ENCODE peak calls at places on chromosome 1, in five cellular contexts. W is body of pancreas, E is small intestine, A is pancreas, K is fibroblast of lung. Z is an unnamed sample. For H3K4me1, the result is how much of the 10 kb centered on the place peaks cover.

GRCh38 chr1:8941906-8942305 is 3.8 kb upstream of the CA6 start:
- DNase-seq in A (no peak), K (peak), E (no peak), W (no peak), Z (no peak)

GRCh38 chr1:170583186-170583585 is 51.2 kb downstream of the GORAB start:
- DNase-seq in K (no peak), E (no peak), W (no peak), A (no peak), Z (no peak)

GRCh38 chr1:117754061-117754969 is 148.5 kb downstream of the TENT5C start:
- DNase-seq in W (peak), A (peak), E (peak), K (peak), Z (no peak)

GRCh38 chr1:10796029-10796944 is at the start of gene CASZ1:
- DNase-seq in W (peak), A (peak), E (peak), K (peak), Z (no peak)

GRCh38 chr1:237031480-237031879 is 10.5 kb upstream of the RYR2 start:
- DNase-seq in A (no peak), W (no peak), K (no peak), E (no peak), Z (peak)

GRCh38 chr1:38559180-38559874 is 300.2 kb downstream of the RRAGC start:
- DNase-seq in E (peak), K (no peak), A (peak), W (peak), Z (no peak)

GRCh38 chr1:82597620-82598019 is 796.9 kb downstream of the ADGRL2 start:
- DNase-seq in W (no peak), E (no peak), A (no peak), K (peak), Z (no peak)

GRCh38 chr1:99004270-99005141 is at the start of gene PLPPR5:
- DNase-seq in K (peak), W (peak), A (no peak), E (no peak), Z (no peak)

GRCh38 chr1:5509664-5510452 is 482.4 kb downstream of the NPHP4 start:
- DNase-seq in E (peak), A (peak), K (peak), W (peak), Z (no peak)

GRCh38 chr1:14778882-14779594 is 180.6 kb downstream of the KAZN start:
- DNase-seq in A (peak), K (peak), E (peak), W (peak), Z (no peak)

GRCh38 chr1:6271554-6271953 is 10.7 kb upstream of the GPR153 start:
- DNase-seq in E (peak), K (no peak), W (no peak), A (no peak), Z (no peak)

GRCh38 chr1:15617874-15618684 is 821 bp downstream of the DDI2 start:
- DNase-seq in E (peak), K (no peak), W (no peak), A (no peak), Z (no peak)

GRCh38 chr1:173545688-173546087 is 57.2 kb downstream of the SLC9C2 start:
- DNase-seq in W (no peak), A (no peak), E (no peak), K (no peak), Z (no peak)

GRCh38 chr1:205345761-205346160 is 11.0 kb downstream of the KLHDC8A start:
- DNase-seq in E (no peak), W (no peak), K (no peak), A (no peak), Z (no peak)

GRCh38 chr1:204321665-204322064 is 38.1 kb downstream of the PLEKHA6 start:
- DNase-seq in K (peak), E (no peak), A (no peak), W (no peak), Z (no peak)

GRCh38 chr1:27395441-27396195 is 3.2 kb downstream of the GPR3 start:
- DNase-seq in K (peak), A (peak), W (peak), E (peak), Z (no peak)

GRCh38 chr1:64268653-64269557 is 65.5 kb downstream of the UBE2U start:
- DNase-seq in E (peak), K (peak), A (peak), W (peak), Z (no peak)

GRCh38 chr1:35509558-35509957 is 47.6 kb downstream of the KIAA0319L start:
- DNase-seq in K (no peak), W (no peak), E (no peak), A (no peak), Z (no peak)

GRCh38 chr1:16075337-16076002 is 2.0 kb upstream of the FAM131C start:
- DNase-seq in K (peak), W (no peak), E (no peak), A (no peak), Z (no peak)

GRCh38 chr1:23930861-23931471 is 17.8 kb upstream of the CNR2 start:
- DNase-seq in A (no peak), E (no peak), W (no peak), K (peak), Z (no peak)

GRCh38 chr1:86502721-86503430 is 34.1 kb downstream of the CLCA1 start:
- DNase-seq in W (no peak), E (peak), A (no peak), K (no peak), Z (no peak)

GRCh38 chr1:196027127-196027526 is 581.1 kb downstream of the KCNT2 start:
- DNase-seq in W (no peak), A (no peak), E (no peak), K (no peak), Z (no peak)

GRCh38 chr1:241560511-241561187 is 28.5 kb downstream of the KMO start:
- DNase-seq in K (no peak), W (no peak), E (no peak), A (no peak), Z (no peak)

GRCh38 chr1:205470131-205470530 is 14.3 kb upstream of the BLACAT1 start:
- DNase-seq in K (no peak), W (no peak), E (peak), A (no peak), Z (no peak)

GRCh38 chr1:22609291-22609690 is 27.1 kb upstream of the C1QA start:
- DNase-seq in A (no peak), E (no peak), W (no peak), K (no peak), Z (no peak)

GRCh38 chr1:205700865-205701401 is 20.6 kb upstream of the SLC45A3 start:
- DNase-seq in E (no peak), W (no peak), K (no peak), A (no peak), Z (no peak)

GRCh38 chr1:165603810-165604209 is 27.2 kb upstream of the MGST3 start:
- DNase-seq in E (no peak), K (no peak), A (no peak), W (no peak), Z (no peak)

GRCh38 chr1:235901461-235901860 is 34.8 kb upstream of the LYST start:
- DNase-seq in K (peak), A (no peak), E (no peak), W (no peak), Z (no peak)

GRCh38 chr1:228314658-228315483 is 91.8 kb downstream of the TRIM11 start:
- DNase-seq in A (peak), K (no peak), W (no peak), E (no peak), Z (no peak)

GRCh38 chr1:82110366-82111254 is 309.9 kb downstream of the ADGRL2 start:
- DNase-seq in A (no peak), K (peak), W (no peak), E (no peak), Z (no peak)

GRCh38 chr1:26161408-26162219 is 2.7 kb downstream of the FAM110D start:
- DNase-seq in W (peak), K (peak), E (peak), A (peak), Z (no peak)

GRCh38 chr1:40793617-40794016 is 10.0 kb downstream of the KCNQ4 start:
- DNase-seq in K (no peak), A (no peak), E (no peak), W (no peak), Z (no peak)

GRCh38 chr1:171784779-171785178 is 3.3 kb downstream of the METTL13 start:
- DNase-seq in W (no peak), E (no peak), A (no peak), K (no peak), Z (no peak)

GRCh38 chr1:232529747-232530146 is 100.2 kb downstream of the SIPA1L2 start:
- DNase-seq in E (no peak), W (no peak), K (no peak), A (no peak), Z (no peak)

GRCh38 chr1:108208724-108209404 is 8.7 kb upstream of the SLC25A24 start:
- DNase-seq in W (no peak), A (no peak), K (no peak), E (no peak), Z (no peak)

GRCh38 chr1:25534389-25534788 is 9.0 kb upstream of the LDLRAP1 start:
- DNase-seq in A (no peak), W (no peak), K (no peak), E (no peak), Z (no peak)

GRCh38 chr1:193275773-193276172 is 89.4 kb upstream of the B3GALT2 start:
- DNase-seq in W (no peak), E (no peak), K (no peak), A (no peak), Z (no peak)

GRCh38 chr1:30757976-30758688 is 558 bp upstream of the LAPTM5 start:
- DNase-seq in A (no peak), K (no peak), E (no peak), W (no peak), Z (no peak)

GRCh38 chr1:30759718-30760281 is 2.2 kb upstream of the LAPTM5 start:
- DNase-seq in W (no peak), E (peak), K (no peak), A (no peak), Z (no peak)

GRCh38 chr1:30757196-30757949 is at the start of gene LAPTM5:
- DNase-seq in K (peak), W (peak), A (peak), E (no peak), Z (no peak)

GRCh38 chr1:30760596-30761311 is 3.2 kb upstream of the LAPTM5 start:
- DNase-seq in W (no peak), A (no peak), K (no peak), E (no peak), Z (no peak)

DNA sequence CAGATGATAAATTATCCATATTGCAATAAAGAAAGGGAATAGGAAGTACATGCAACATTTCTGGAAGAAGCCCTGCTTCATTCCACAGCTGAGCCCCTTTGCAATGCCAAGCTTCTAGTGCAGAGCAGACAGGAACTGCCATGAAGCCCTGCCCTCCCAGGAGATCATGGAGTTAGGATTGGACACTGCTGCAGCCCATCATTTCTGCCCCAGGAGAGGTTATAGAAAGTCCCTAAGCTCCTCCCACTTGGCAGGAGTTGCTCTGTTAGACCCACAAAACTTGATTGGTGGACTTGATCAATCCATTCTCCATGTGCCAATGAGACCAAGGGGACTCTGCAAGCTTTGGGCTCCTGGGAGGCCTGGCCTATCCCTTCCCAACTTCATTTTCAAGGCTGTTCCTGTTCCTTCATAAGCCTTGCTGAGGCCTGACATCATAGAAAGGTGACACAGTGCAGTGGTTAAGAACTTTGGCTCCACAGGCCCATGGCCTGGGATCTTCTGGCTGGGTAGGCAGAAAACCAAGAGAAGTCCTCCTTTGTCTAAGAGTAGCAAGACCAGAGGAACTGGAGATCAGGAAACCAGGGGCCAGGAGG is 1.3 kb upstream of the LAPTM5 start:
- DNase-seq in A (no peak), W (no peak), E (no peak), K (peak), Z (no peak)
- H3K4me1 ChIP-seq in A (under half), W (under half), E (under half), K (under half), Z (under half)

GRCh38 chr1:188127507-188127906 is 1298.8 kb downstream of the PLA2G4A start:
- DNase-seq in A (no peak), W (no peak), K (no peak), E (no peak), Z (no peak)
- H3K4me1 ChIP-seq in A (under half), W (under half), K (under half), E (under half), Z (under half)

DNA sequence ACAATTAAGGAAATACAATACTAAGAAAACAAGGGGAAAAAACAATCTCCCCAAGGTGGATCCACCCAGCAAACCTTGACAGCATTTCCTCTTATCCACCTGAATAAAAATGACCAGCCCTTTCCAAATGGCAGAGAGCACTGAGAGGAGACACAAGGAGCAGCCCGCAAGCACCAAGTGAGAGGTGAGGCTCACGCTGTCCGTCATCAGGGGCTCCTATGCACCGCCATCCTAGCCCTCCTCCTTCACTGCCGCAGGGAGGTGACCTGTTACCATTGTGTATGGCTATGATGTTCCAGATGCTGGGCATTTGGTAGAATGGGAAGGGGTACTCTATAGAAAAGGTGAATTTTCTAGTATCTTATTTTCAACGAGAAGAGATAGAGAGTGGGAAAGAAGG is 31.2 kb upstream of the IL20 start:
- DNase-seq in E (no peak), K (no peak), A (no peak), W (no peak), Z (peak)
- H3K4me1 ChIP-seq in E (under half), K (under half), A (under half), W (under half), Z (under half)

GRCh38 chr1:19480282-19480681 is 5.1 kb downstream of the CAPZB start:
- DNase-seq in K (no peak), A (no peak), E (no peak), W (no peak), Z (no peak)

GRCh38 chr1:19481826-19482398 is 3.4 kb downstream of the CAPZB start:
- DNase-seq in A (no peak), W (no peak), E (no peak), K (no peak), Z (no peak)

GRCh38 chr1:19478241-19478780 is 7.0 kb downstream of the CAPZB start:
- DNase-seq in W (no peak), A (no peak), E (no peak), K (no peak), Z (no peak)

GRCh38 chr1:19477284-19478240 is 7.8 kb downstream of the CAPZB start:
- DNase-seq in A (no peak), K (no peak), W (no peak), E (peak), Z (no peak)

GRCh38 chr1:19479351-19480120 is 5.8 kb downstream of the CAPZB start:
- DNase-seq in K (no peak), E (no peak), W (no peak), A (no peak), Z (no peak)
- H3K4me1 ChIP-seq in K (under half), E (under half), W (half or more), A (under half), Z (half or more)

GRCh38 chr1:39635871-39636210 is 3.6 kb downstream of the HEYL start:
- DNase-seq in E (no peak), A (no peak), W (no peak), K (no peak), Z (no peak)
- H3K4me1 ChIP-seq in E (under half), A (under half), W (half or more), K (under half), Z (under half)

Z was measured in esophagus muscularis mucosa.